ENCODE peak calls at places on chromosome 3, in seven cellular contexts. N is cardiac muscle cell, I is small intestine, J is IMR-90, Q is tibial nerve, B is A172, G is B cell. R is an unnamed sample.

GRCh38 chr3:78140274-78140673 is 1100.4 kb downstream of the ROBO2 start:
- DNase-seq in N (no peak), I (no peak), J (peak; percentile 27), Q (no peak), B (no peak), G (no peak), R (no peak)

GRCh38 chr3:140467104-140467577 is 210.7 kb upstream of the TRIM42 start:
- DNase-seq in N (peak; percentile 26), I (no peak), J (no peak), Q (no peak), B (peak; percentile 90), G (no peak), R (no peak)

GRCh38 chr3:158571969-158572765 is 1.2 kb downstream of the MLF1 start:
- DNase-seq in N (no peak), I (no peak), J (no peak), Q (no peak), B (no peak), G (no peak), R (no peak)

GRCh38 chr3:185421577-185422232 is 58.8 kb downstream of the MAP3K13 start:
- DNase-seq in N (no peak), I (no peak), J (no peak), Q (no peak), B (no peak), G (no peak), R (no peak)

GRCh38 chr3:197406266-197406665 is 107.9 kb upstream of the DLG1 start:
- DNase-seq in N (no peak), I (no peak), J (no peak), Q (no peak), B (peak; percentile 41), G (no peak), R (no peak)

GRCh38 chr3:49171775-49172500 is 540 bp downstream of the KLHDC8B start:
- DNase-seq in N (no peak), I (no peak), J (no peak), Q (no peak), B (no peak), G (no peak), R (no peak)

GRCh38 chr3:196159952-196160804 is 51.0 kb downstream of the ZDHHC19 start:
- DNase-seq in N (no peak), I (peak; percentile 89), J (peak; percentile 93), Q (no peak), B (peak; percentile 58), G (peak; percentile 80), R (peak; percentile 68)

GRCh38 chr3:8964436-8965370 is 1.4 kb upstream of the RAD18 start:
- DNase-seq in N (no peak), I (peak; percentile 94), J (peak; percentile 70), Q (no peak), B (peak; percentile 98), G (no peak), R (no peak)

GRCh38 chr3:119352863-119353527 is 58.8 kb downstream of the ARHGAP31 start:
- DNase-seq in N (no peak), I (no peak), J (peak; percentile 89), Q (no peak), B (no peak), G (no peak), R (no peak)

GRCh38 chr3:63611382-63611781 is 41.1 kb upstream of the SNTN start:
- DNase-seq in N (no peak), I (no peak), J (no peak), Q (no peak), B (peak; percentile 2), G (no peak), R (no peak)

GRCh38 chr3:3353153-3353552 is 173.7 kb upstream of the CRBN start:
- DNase-seq in N (no peak), I (no peak), J (no peak), Q (no peak), B (no peak), G (no peak), R (no peak)

R was measured in tibial artery.